ENCODE peak calls at places on chromosomes 3 and 15, in five cellular contexts. T is neuronal stem cell, R is trophoblast cell, H is H9, S is H1. Q is an unnamed sample.

GRCh38 chr15:45458746-45459403 is 63.7 kb downstream of the SLC30A4 start:
- DNase-seq in T (peak), R (peak), H (peak), S (peak), Q (peak)

GRCh38 chr3:36318584-36319200 is 61.6 kb upstream of the STAC start:
- DNase-seq in R (no peak), S (no peak), H (no peak), T (no peak), Q (no peak)

GRCh38 chr3:33071181-33071580 is 25.8 kb downstream of the GLB1 start:
- DNase-seq in H (no peak), T (no peak), R (peak), S (no peak), Q (no peak)

GRCh38 chr3:51503007-51503406 is 3.2 kb upstream of the DCAF1 start:
- DNase-seq in S (no peak), H (no peak), T (no peak), R (no peak), Q (no peak)

GRCh38 chr15:60685346-60685937 is 206.5 kb upstream of the ICE2 start:
- DNase-seq in R (no peak), H (no peak), S (no peak), T (no peak), Q (no peak)

GRCh38 chr3:50609743-50610085 is 1.9 kb downstream of the CISH start:
- DNase-seq in H (no peak), R (no peak), T (no peak), S (no peak), Q (no peak)

GRCh38 chr3:27366062-27366591 is 3.1 kb downstream of the NEK10 start:
- DNase-seq in H (no peak), T (no peak), R (no peak), S (no peak), Q (no peak)

GRCh38 chr3:8790529-8790928 is 21.1 kb upstream of the OXTR start:
- DNase-seq in S (no peak), R (no peak), T (no peak), H (no peak), Q (no peak)

GRCh38 chr15:55999635-56000034 is 6.2 kb upstream of the NEDD4 start:
- DNase-seq in T (no peak), R (peak), H (no peak), S (no peak), Q (no peak)

GRCh38 chr15:42845581-42845980 is 75.0 kb downstream of the TTBK2 start:
- DNase-seq in T (no peak), H (no peak), S (no peak), R (no peak), Q (no peak)

GRCh38 chr3:68819361-68819760 is 113.0 kb downstream of the TAFA4 start:
- DNase-seq in S (no peak), R (no peak), H (no peak), T (no peak), Q (no peak)

GRCh38 chr3:197749315-197749600 is 425 bp upstream of the FYTTD1 start:
- DNase-seq in R (peak), S (no peak), H (peak), T (no peak), Q (peak)

GRCh38 chr3:157327018-157327417 is 109.6 kb upstream of the PTX3 start:
- DNase-seq in R (no peak), S (no peak), T (no peak), H (no peak), Q (no peak)

GRCh38 chr3:110518031-110518430 is 553.6 kb upstream of the NECTIN3 start:
- DNase-seq in R (no peak), S (no peak), T (no peak), H (no peak), Q (no peak)

DNA sequence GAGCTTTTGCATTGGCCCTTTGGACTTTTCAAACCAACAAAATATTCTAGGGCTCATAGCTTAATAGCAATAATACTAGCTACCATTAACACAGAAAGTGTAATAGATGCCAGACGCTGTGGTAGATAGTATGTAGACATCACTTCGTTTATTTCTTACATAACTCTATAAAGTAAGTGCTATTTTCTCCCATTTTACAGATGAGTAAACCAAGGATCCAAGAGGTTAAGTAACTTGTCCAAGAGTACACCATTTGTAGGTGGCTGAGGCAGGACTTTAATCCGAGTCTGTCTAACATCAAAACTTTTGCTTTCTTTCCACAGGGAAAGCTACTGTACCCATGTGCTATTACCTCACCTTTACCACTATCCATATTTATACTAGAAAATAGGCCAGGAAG is 12.0 kb downstream of the EID1 start:
- DNase-seq in S (no peak), R (no peak), T (no peak), H (no peak), Q (no peak)
- H2BK12ac ChIP-seq in S (no peak), R (no peak), T (no peak), H (no peak), Q (no peak)

GRCh38 chr3:130014526-130014925 is 40.0 kb downstream of the TRH start:
- DNase-seq in R (peak), T (no peak), S (no peak), H (no peak), Q (no peak)
- H3K9ac ChIP-seq in R (no peak), T (no peak), S (no peak), H (no peak), Q (peak)

DNA sequence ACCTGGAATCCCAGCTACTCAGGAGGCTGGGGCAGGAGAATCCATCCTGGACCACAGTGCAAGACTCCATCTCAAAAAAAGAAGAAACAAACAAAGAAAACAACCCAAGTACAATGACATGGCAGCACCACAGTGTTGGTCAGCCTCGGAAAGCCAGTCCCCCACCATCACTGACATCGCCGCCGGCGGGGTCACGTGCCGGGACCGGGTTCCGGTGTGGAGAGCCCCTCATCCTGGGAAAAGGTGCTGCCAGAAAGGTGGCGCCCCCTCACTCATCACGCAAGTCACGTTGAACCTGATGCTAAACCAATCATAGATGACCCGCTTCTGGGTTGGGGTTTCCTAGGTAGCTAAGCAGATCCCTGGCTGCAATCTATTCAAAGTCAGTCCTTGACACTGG is 17.8 kb downstream of the QRICH1 start:
- DNase-seq in S (no peak), R (no peak), T (no peak), H (no peak), Q (no peak)
- H2BK12ac ChIP-seq in S (no peak), R (no peak), T (no peak), H (no peak), Q (peak)

DNA sequence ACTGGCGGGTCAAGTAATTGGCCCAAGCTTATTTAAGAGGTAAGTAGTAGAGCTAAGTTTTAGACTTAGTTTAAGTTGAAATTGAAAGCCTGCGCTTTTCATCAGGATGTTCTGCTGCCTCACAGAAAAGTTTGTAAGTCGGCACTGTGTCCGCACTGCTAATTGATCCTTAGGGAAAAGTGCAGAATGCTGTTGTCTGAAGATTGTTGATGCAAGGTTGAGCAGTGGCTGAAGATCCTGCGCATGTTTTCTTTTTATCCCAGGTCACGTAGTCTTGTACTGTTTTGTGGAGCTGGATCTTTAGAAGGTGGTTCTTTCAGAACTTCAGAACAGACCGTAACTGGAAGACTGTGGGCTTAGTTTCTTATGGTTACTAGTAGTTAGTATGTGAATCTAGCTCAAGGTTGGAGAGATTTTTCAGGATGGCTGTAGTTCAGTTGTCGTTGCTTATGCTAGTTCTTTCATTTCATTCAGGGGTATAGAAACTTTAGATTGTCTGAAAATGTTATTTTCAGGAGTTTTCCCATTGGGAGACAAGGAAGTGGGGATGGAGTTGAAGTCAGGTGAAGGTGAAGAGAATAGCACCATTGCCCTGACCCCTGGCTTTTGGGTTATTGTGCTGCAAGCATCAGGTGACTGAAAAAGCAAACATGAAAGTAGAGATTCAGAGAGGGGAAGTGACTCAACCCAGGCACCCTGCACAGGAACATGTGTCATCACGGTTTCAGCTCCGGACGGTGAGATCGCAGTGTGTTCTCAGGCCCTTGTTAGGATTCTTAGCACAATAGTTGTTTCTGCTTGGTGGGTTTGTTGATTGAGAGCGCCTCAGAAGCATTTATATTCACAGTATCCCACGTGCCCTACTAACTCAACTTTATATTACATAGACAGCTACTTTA is 32.8 kb downstream of the AKAP13 start:
- DNase-seq in H (no peak), R (peak), S (no peak), T (no peak), Q (peak)
- H3K9ac ChIP-seq in H (no peak), R (no peak), S (peak), T (no peak), Q (peak)

GRCh38 chr3:124221286-124221821 is 229.4 kb upstream of the ROPN1 start:
- DNase-seq in H (no peak), R (no peak), S (no peak), T (no peak), Q (no peak)

GRCh38 chr3:124213641-124214040 is 221.7 kb upstream of the ROPN1 start:
- DNase-seq in T (no peak), R (no peak), H (no peak), S (no peak), Q (no peak)

DNA sequence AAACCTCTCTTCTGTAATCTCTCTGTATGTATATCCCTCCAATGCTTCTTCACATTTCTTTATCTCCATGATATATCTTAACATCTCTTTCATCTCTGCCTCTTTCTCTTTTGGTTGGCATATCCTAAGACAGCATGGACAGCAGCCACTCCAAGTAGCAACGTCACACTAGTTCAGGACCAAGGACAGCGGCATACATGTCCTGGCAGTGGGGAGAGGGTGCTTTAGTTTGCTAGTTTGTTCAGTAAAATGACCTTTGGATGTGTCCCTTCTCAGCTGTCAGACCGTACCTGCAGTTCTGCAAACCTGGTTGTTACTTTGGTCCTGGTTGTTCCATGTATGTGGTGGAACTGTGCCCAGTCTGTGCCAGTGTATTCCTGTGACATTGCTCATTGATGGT is 225.6 kb upstream of the ROPN1 start:
- DNase-seq in T (peak), R (peak), S (peak), H (peak), Q (peak)
- H2BK12ac ChIP-seq in T (no peak), R (no peak), S (no peak), H (no peak), Q (no peak)

GRCh38 chr15:75672646-75673425 is 25.1 kb downstream of the SNX33 start:
- DNase-seq in H (no peak), T (no peak), R (peak), S (no peak), Q (peak)
- H3K9ac ChIP-seq in H (no peak), T (no peak), R (no peak), S (no peak), Q (peak)